ENCODE peak calls at places on chromosomes 16 and 17, in five cellular contexts. H, U, N, J and O are unnamed samples.

GRCh38 chr17:5837055-5837491 is 233.1 kb upstream of the WSCD1 start:
- DNase-seq in H (peak), U (peak), N (no peak), J (no peak), O (peak)

GRCh38 chr17:1929896-1930750 is 95.0 kb downstream of the RTN4RL1 start:
- DNase-seq in H (no peak), U (no peak), N (no peak), J (no peak), O (no peak)

GRCh38 chr16:49494386-49495150 is 121.0 kb downstream of the C16orf78 start:
- DNase-seq in H (no peak), U (no peak), N (no peak), J (no peak), O (no peak)

GRCh38 chr17:75853410-75853809 is 1.7 kb downstream of the WBP2 start:
- DNase-seq in H (peak), U (peak), N (no peak), J (no peak), O (no peak)

GRCh38 chr16:27189335-27189972 is 13.9 kb upstream of the KDM8 start:
- DNase-seq in H (no peak), U (no peak), N (no peak), J (no peak), O (no peak)

GRCh38 chr16:84465154-84465553 is 39.3 kb downstream of the MEAK7 start:
- DNase-seq in H (no peak), U (no peak), N (no peak), J (no peak), O (no peak)

GRCh38 chr16:28610595-28611270 is 889 bp upstream of the SULT1A1 start:
- DNase-seq in H (no peak), U (no peak), N (no peak), J (no peak), O (no peak)

GRCh38 chr16:57532251-57532625 is 4.1 kb downstream of the CCDC102A start:
- DNase-seq in H (no peak), U (no peak), N (no peak), J (no peak), O (no peak)

GRCh38 chr17:2222901-2223616 is 80.5 kb downstream of the SMG6 start:
- DNase-seq in H (peak), U (peak), N (peak), J (peak), O (no peak)

GRCh38 chr17:74354123-74354522 is 7.5 kb downstream of the BTBD17 start:
- DNase-seq in H (no peak), U (no peak), N (peak), J (peak), O (no peak)

GRCh38 chr17:52378860-52379259 is 220.3 kb upstream of the CA10 start:
- DNase-seq in H (no peak), U (no peak), N (no peak), J (no peak), O (no peak)